ENCODE peak calls at places on chromosome 18, in five cellular contexts. I is fibroblast of lung, E is MM.1S, Y is neural progenitor cell, O is K562. S is an unnamed sample.

GRCh38 chr18:58785171-58785805 is 79.4 kb upstream of the ZNF532 start:
- DNase-seq in I (peak; percentile 77), E (no peak), Y (no peak), O (no peak), S (peak; percentile 89)

GRCh38 chr18:49177812-49178211 is 227.0 kb upstream of the SMAD7 start:
- DNase-seq in I (peak; percentile 76), E (no peak), Y (no peak), O (no peak), S (peak; percentile 78)

GRCh38 chr18:55314615-55315237 is 273.3 kb downstream of the TCF4 start:
- DNase-seq in I (no peak), E (no peak), Y (peak; percentile 62), O (no peak), S (no peak)

GRCh38 chr18:10299686-10300085 is 154.7 kb upstream of the APCDD1 start:
- DNase-seq in I (no peak), E (no peak), Y (no peak), O (no peak), S (no peak)

GRCh38 chr18:24731981-24732380 is 271.5 kb downstream of the HRH4 start:
- DNase-seq in I (no peak), E (no peak), Y (peak; percentile 6), O (no peak), S (peak; percentile 53)

GRCh38 chr18:49865401-49865800 is 52.1 kb upstream of the ACAA2 start:
- DNase-seq in I (no peak), E (peak; percentile 79), Y (no peak), O (no peak), S (peak; percentile 19)

GRCh38 chr18:12702221-12703095 is at the start of the genes CEP76 and PSMG2:
- DNase-seq in I (peak; percentile 90), E (peak; percentile 91), Y (peak; percentile 95), O (peak; percentile 92), S (peak; percentile 96)

GRCh38 chr18:10476430-10476829 is 22.0 kb downstream of the APCDD1 start:
- DNase-seq in I (peak; percentile 64), E (no peak), Y (no peak), O (no peak), S (peak; percentile 34)

GRCh38 chr18:63155910-63156773 is 163.4 kb downstream of the BCL2 start:
- DNase-seq in I (no peak), E (no peak), Y (no peak), O (no peak), S (no peak)

DNA sequence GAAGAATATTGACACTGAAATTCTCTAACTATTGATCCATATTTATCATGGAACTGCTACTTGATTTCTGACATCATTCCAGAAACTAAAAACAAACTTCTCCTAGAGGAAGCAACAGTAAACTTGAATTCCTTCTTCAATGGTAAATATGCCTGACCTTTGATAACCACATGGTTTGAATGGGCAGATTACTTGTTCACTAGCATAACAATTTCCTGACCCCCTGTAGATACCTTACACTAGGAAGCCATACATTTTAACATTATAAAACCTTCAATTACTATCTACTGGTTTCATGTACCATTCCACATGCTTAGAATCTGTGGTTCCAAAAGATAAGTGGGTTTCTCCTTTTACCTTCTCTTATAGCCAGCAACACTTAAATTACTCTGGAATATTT is 36.5 kb upstream of the DSG1 start:
- DNase-seq in I (no peak), E (no peak), Y (no peak), O (no peak), S (no peak)
- TF ChIP-seq EZH2 in I (no peak), E (no peak), Y (no peak), O (no peak), S (no peak)

GRCh38 chr18:34158881-34159690 is 65.6 kb downstream of the NOL4 start:
- DNase-seq in I (peak; percentile 36), E (no peak), Y (peak; percentile 89), O (no peak), S (peak; percentile 10)

DNA sequence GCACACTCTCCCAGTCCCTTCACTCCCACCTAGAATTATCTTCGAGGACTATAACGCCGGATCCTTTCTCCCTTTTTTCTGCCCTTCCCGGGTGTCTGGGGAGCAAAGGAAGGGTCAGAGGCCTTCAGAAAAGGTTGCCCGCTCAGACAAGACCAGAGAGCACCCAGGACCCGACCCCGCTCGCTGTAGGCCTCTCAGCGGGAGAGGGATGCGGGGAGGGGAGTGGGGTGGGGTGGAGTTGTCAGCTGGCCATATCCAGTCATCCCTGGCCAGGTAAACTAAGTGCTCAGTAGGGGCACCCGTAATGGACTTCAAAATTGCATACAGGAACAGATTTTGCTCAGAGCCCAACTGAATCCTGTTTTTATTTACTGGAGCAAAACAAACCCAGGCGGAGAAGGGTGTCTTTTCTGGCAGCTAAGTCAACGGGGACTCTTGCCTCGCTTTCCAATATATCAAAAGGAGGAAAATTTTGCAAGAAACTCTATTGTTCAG is 65.0 kb downstream of the NOL4 start:
- DNase-seq in I (no peak), E (no peak), Y (no peak), O (no peak), S (no peak)
- TF ChIP-seq EZH2 in I (no peak), E (no peak), Y (no peak), O (no peak), S (no peak)

GRCh38 chr18:906416-907170 is 1.9 kb downstream of the ADCYAP1 start:
- DNase-seq in I (no peak), E (no peak), Y (peak; percentile 69), O (no peak), S (peak; percentile 3)
- TF ChIP-seq EZH2 in I (peak; percentile 83), E (no peak), Y (peak; percentile 89), O (no peak), S (peak; percentile 79)

GRCh38 chr18:79397288-79397829 is 1.6 kb downstream of the NFATC1 start:
- DNase-seq in I (no peak), E (no peak), Y (no peak), O (no peak), S (no peak)
- TF ChIP-seq EZH2 in I (no peak), E (no peak), Y (peak; percentile 68), O (no peak), S (no peak)

DNA sequence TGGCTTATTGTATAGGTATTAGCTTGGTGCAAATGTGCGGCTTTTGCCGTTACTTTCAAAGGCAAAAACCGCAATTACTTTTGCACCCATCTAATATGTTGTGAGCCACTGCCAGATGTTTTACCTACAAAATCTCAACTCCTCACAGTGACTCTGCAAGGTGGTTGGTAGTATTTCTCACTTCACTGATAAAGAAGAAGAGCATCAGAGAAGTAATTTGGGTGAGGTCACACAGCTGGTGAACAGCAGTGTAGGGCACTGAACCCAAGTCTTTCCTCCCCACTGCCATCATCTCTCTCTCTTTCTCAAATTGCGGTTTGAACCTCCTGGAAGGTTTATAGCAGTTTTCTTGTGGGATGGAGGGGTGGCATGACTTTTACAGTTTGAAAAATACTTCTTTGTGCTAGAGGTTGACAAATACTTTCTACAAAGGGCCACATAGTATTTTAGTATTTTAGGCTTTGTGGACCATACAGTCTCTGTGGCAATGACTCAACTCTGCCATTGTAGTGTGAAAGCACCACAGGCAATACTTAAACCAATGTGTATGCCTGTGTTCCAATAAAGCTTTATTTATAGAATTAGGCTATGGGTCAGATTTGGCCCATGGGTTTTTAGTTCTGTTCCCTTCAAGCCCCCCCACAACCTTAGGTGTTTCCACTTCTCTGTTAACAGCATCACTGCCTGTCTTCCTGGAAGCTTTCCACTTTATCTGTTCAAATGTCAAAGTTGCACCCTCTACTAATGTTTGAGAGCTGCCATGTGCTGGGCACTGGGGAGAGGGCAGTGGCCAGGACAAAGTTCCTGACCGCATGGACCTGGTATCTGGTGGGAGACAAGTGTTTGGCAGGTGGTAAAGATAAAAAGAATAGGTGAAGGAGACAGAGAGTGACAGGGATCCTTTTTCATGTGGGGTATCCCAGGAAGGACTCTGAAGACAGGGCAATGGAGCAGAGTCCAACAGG is 30.1 kb downstream of the FHOD3 start:
- DNase-seq in I (no peak), E (no peak), Y (no peak), O (no peak), S (no peak)
- TF ChIP-seq EZH2 in I (no peak), E (no peak), Y (no peak), O (no peak), S (no peak)

DNA sequence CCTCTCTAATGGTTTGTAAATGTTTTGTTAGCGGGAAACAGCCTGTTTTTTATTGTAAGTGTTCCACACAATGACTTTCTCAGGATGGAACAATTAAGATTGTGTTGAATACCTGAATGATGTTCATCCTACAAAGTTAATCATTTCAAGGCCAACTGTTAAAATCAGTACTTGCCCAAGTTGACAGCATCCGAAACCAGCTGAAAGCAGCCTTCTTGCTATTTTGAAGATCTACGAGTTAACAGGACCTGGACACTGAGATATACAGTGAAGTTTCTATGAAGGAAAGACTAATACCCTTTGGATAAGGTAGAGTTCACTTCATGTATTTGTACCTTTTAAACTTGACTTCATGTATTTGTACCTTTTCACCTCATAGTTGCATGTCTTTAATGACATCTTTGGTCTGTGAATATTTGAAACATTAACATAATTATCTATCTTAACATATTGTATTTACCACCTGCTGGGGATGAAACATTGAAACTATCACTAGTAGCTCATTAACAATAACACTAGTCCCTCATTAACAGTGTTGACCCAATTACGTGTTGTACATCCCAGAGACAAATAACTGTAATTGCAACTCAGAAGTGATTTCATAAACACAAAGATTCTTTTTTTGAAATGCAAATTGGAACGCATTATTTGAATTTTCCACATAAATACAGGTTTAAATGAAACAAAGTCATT is 556.0 kb upstream of the MEX3C start:
- DNase-seq in I (no peak), E (no peak), Y (no peak), O (no peak), S (no peak)
- TF ChIP-seq EZH2 in I (no peak), E (no peak), Y (no peak), O (no peak), S (no peak)

GRCh38 chr18:79396431-79397287 is 929 bp downstream of the NFATC1 start:
- DNase-seq in I (peak; percentile 31), E (no peak), Y (peak; percentile 82), O (peak; percentile 64), S (peak; percentile 77)
- TF ChIP-seq EZH2 in I (no peak), E (no peak), Y (peak; percentile 98), O (no peak), S (no peak)